ENCODE peak calls at places on chromosomes 1 and 21, in eight cellular contexts. A is ascending aorta, L is lower lobe of right lung, D is AG04450, X is pancreas, Y is suprapubic skin, Z is cardiac muscle cell, P is heart right ventricle. O is an unnamed sample.
A peak's percentile ranks its signal among the peaks of the same experiment; 100 is the strongest.

GRCh38 chr21:45580181-45580575 is 37.9 kb upstream of the SLC19A1 start:
- DNase-seq in Z (no peak), P (no peak), L (peak; percentile 37), D (no peak), Y (no peak), X (no peak), A (peak; percentile 35), O (no peak)

GRCh38 chr1:85681087-85681486 is 27.1 kb downstream of the ZNHIT6 start:
- DNase-seq in X (no peak), Z (peak; percentile 71), L (no peak), Y (no peak), A (no peak), D (no peak), P (no peak), O (no peak)

GRCh38 chr1:16969057-16969609 is 11.3 kb downstream of the MFAP2 start:
- DNase-seq in P (no peak), A (no peak), Y (no peak), L (no peak), X (no peak), D (no peak), Z (no peak), O (no peak)

GRCh38 chr1:25131794-25132193 is 100.5 kb downstream of the SYF2 start:
- DNase-seq in Y (no peak), L (no peak), D (no peak), P (no peak), Z (no peak), A (no peak), X (no peak), O (no peak)

GRCh38 chr1:59485171-59485570 is 188.3 kb downstream of the FGGY start:
- DNase-seq in X (no peak), Y (no peak), D (no peak), P (no peak), A (no peak), Z (no peak), L (no peak), O (no peak)

GRCh38 chr1:29270881-29271390 is 34.6 kb downstream of the PTPRU start:
- DNase-seq in P (no peak), L (no peak), X (no peak), A (no peak), Z (no peak), D (no peak), Y (no peak), O (no peak)

GRCh38 chr1:116824631-116825399 is 70.6 kb downstream of the CD2 start:
- DNase-seq in L (no peak), X (no peak), A (no peak), P (no peak), D (no peak), Y (no peak), Z (peak; percentile 41), O (no peak)

GRCh38 chr21:31173881-31174555 is 135.7 kb upstream of the KRTAP19-8 start:
- DNase-seq in X (no peak), Y (no peak), D (no peak), A (peak; percentile 65), P (peak; percentile 29), L (peak; percentile 61), Z (peak; percentile 49), O (peak; percentile 45)

GRCh38 chr21:35868005-35868868 is 192.1 kb downstream of the SETD4 start:
- DNase-seq in A (no peak), L (no peak), Y (no peak), X (no peak), D (no peak), P (no peak), Z (no peak), O (no peak)

GRCh38 chr1:97271906-97272788 is 550.6 kb downstream of the PTBP2 start:
- DNase-seq in D (no peak), P (no peak), X (no peak), L (no peak), A (no peak), Z (no peak), Y (no peak), O (no peak)

GRCh38 chr1:201378804-201379203 is 1.3 kb upstream of the TNNT2 start:
- DNase-seq in P (peak; percentile 58), Y (no peak), Z (no peak), X (no peak), A (no peak), L (no peak), D (no peak), O (no peak)

GRCh38 chr1:243982451-243983018 is 68.5 kb upstream of the ZBTB18 start:
- DNase-seq in Y (no peak), L (no peak), Z (peak; percentile 9), A (no peak), X (no peak), P (no peak), D (no peak), O (no peak)

GRCh38 chr1:59360170-59360569 is 63.3 kb downstream of the FGGY start:
- DNase-seq in Y (no peak), A (peak; percentile 61), D (peak; percentile 20), X (no peak), P (no peak), L (no peak), Z (peak; percentile 85), O (peak; percentile 70)

GRCh38 chr1:227938276-227938675 is 9.5 kb downstream of the WNT9A start:
- DNase-seq in L (no peak), D (no peak), Z (no peak), Y (no peak), P (no peak), A (no peak), X (no peak), O (no peak)

GRCh38 chr1:14259191-14259757 is 339.2 kb upstream of the KAZN start:
- DNase-seq in L (peak; percentile 66), Y (peak; percentile 92), A (peak; percentile 78), Z (peak; percentile 71), P (peak; percentile 77), D (no peak), X (peak; percentile 27), O (peak; percentile 47)

GRCh38 chr21:29303301-29303700 is 4.6 kb downstream of the BACH1 start:
- DNase-seq in Y (no peak), D (no peak), A (no peak), L (no peak), Z (no peak), X (no peak), P (no peak), O (no peak)

GRCh38 chr21:25956993-25957714 is 213.4 kb downstream of the APP start:
- DNase-seq in P (no peak), A (no peak), Z (peak; percentile 81), Y (no peak), X (no peak), D (peak; percentile 30), L (no peak), O (peak; percentile 64)

GRCh38 chr21:16579538-16579937 is 849.8 kb downstream of the USP25 start:
- DNase-seq in P (no peak), D (no peak), Y (no peak), L (no peak), A (no peak), Z (peak; percentile 68), X (no peak), O (no peak)

GRCh38 chr1:226827458-226827857 is 43.0 kb upstream of the PSEN2 start:
- DNase-seq in D (no peak), A (no peak), L (peak; percentile 76), P (peak; percentile 67), X (peak; percentile 37), Z (peak; percentile 16), Y (peak; percentile 87), O (no peak)

GRCh38 chr1:61111084-61112050 is 29.0 kb downstream of the NFIA start:
- DNase-seq in P (no peak), D (no peak), L (no peak), Z (peak; percentile 49), X (no peak), Y (no peak), A (no peak), O (no peak)

GRCh38 chr1:68322837-68323687 is 90.7 kb upstream of the WLS start:
- DNase-seq in P (no peak), D (no peak), Z (peak; percentile 41), X (no peak), L (no peak), A (peak; percentile 77), Y (peak; percentile 85), O (peak; percentile 61)

GRCh38 chr1:181488884-181489283 is 5.6 kb downstream of the CACNA1E start:
- DNase-seq in X (no peak), Z (no peak), D (no peak), L (no peak), P (no peak), A (no peak), Y (no peak), O (no peak)
- H3K27me3 ChIP-seq in X (peaks cover 14% of the 10 kb centered on the region), Z (peaks cover 100% of the 10 kb centered on the region), D (peaks cover 24% of the 10 kb centered on the region), L (peaks cover 50% of the 10 kb centered on the region), P (peaks cover 99% of the 10 kb centered on the region), A (peaks cover 7% of the 10 kb centered on the region), Y (peaks cover 79% of the 10 kb centered on the region), O (peaks cover 39% of the 10 kb centered on the region)

GRCh38 chr21:42496120-42496838 is at the start of gene RSPH1:
- DNase-seq in Z (peak; percentile 99), A (peak; percentile 100), P (peak; percentile 99), Y (peak; percentile 100), X (peak; percentile 100), D (peak; percentile 88), L (peak; percentile 99), O (peak; percentile 100)
- H3K4me3 ChIP-seq in Z (peak within 1 kb of the TSS; percentile 40), A (peak within 1 kb of the TSS; percentile 77), P (peak within 1 kb of the TSS; percentile 58), Y (peak within 1 kb of the TSS; percentile 70), X (peak within 1 kb of the TSS; percentile 67), D (peak within 1 kb of the TSS; percentile 68), L (peak within 1 kb of the TSS; percentile 74), O (peak within 1 kb of the TSS; percentile 35)

DNA sequence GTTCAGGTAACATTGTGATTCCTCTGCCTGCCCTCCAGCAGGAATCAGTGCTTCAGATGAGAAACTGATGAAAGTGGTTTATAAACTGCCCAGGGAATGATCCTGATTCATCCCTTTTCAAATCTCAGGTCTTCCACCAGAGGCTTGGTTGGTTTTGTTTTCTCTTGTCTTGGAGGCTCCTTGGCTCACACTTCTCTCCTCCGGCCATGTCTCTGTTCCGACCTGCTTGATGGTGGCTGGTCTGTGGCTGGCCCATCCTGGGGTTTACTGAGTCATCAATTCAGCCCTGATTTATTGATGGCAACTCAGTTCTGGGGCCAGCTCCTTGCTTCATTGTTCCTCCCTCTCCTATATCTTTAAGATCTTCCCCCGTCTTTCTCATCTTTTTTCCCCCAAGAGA is 56.6 kb upstream of the SLC2A1 start:
- DNase-seq in D (no peak), P (no peak), L (no peak), Z (no peak), Y (no peak), A (no peak), X (no peak), O (no peak)
- H3K27me3 ChIP-seq in D (peaks cover 24% of the 10 kb centered on the region), P (no peaks in the 10 kb centered on the region), L (no peaks in the 10 kb centered on the region), Z (no peaks in the 10 kb centered on the region), Y (no peaks in the 10 kb centered on the region), A (no peaks in the 10 kb centered on the region), X (no peaks in the 10 kb centered on the region), O (no peaks in the 10 kb centered on the region)

DNA sequence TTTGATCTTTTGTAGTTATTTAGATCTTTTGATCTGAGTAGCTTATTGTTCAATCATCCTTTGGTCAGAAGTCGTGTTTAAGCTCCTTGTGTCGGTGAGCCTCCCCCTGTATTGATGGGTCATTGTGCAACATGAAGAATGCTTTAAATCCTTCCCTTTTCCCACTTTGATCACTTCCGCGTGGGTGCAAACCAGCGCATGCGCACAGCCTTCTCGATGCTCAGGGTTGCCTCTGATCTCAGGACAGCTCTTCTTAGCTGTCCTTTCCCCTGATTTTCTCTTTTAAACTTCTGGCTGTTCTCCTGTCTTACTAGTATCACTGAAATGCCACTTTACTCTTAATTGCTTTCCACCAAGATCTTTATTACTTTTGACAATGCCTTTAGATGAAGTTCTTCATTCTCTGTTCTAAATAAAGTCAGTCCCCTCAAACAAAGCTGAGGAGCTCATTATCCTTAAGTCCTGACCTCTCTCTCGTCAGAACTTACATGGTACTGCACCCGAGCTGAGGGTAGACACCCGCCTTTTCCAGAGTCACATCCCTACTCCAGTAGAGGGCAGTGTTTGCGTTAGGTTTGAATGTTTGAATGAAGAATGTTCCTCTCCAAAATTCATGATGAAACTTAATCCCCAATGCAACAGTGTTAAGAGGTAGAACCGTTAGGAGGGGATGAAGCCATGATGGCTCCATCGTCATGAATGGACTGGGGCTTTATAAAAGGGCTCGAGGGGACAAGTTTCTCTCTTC is 547.9 kb upstream of the TMPRSS15 start:
- DNase-seq in A (no peak), Z (no peak), L (no peak), X (no peak), D (no peak), P (no peak), Y (no peak), O (peak; percentile 14)
- H3K4me3 ChIP-seq in A (no peak overlapping the region), Z (no peak overlapping the region), L (no peak overlapping the region), X (no peak overlapping the region), D (no peak overlapping the region), P (no peak overlapping the region), Y (no peak overlapping the region), O (no peak overlapping the region)